ENCODE peak calls at places on chromosomes 7 and 10, in nine cellular contexts. M is sigmoid colon, Y is uterus, H is stomach, W is hepatocyte, B is PC-3, O is tibial artery, S is IMR-90, U is aorta. Q is an unnamed sample. For H3K4me1 and H3K9me3, the result is how much of the 10 kb centered on the place peaks cover.

GRCh38 chr7:802500-803242 is 29.6 kb upstream of the SUN1 start:
- DNase-seq in U (no peak), W (no peak), S (no peak), H (no peak), B (no peak), O (peak), Y (no peak), M (no peak), Q (no peak)

GRCh38 chr7:25171516-25171915 is 46.5 kb upstream of the CYCS start:
- DNase-seq in Y (no peak), H (no peak), B (no peak), U (no peak), W (no peak), O (no peak), M (no peak), S (no peak), Q (no peak)

GRCh38 chr7:129489491-129489890 is 12.8 kb upstream of the SMKR1 start:
- DNase-seq in M (no peak), S (peak), B (peak), U (no peak), Y (no peak), W (no peak), O (no peak), H (no peak), Q (peak)

GRCh38 chr10:77428776-77429395 is 208.7 kb downstream of the KCNMA1 start:
- DNase-seq in W (peak), O (peak), B (peak), Y (peak), M (peak), U (peak), H (peak), S (peak), Q (peak)

GRCh38 chr7:45578022-45578421 is 3.9 kb downstream of the ADCY1 start:
- DNase-seq in H (no peak), U (no peak), S (no peak), Y (no peak), M (peak), O (peak), B (no peak), W (no peak), Q (no peak)

GRCh38 chr7:95607477-95608010 is 11.2 kb upstream of the PDK4 start:
- DNase-seq in Y (peak), B (no peak), U (no peak), H (no peak), O (no peak), M (peak), W (no peak), S (no peak), Q (no peak)

GRCh38 chr7:137390076-137390475 is 46.5 kb upstream of the PTN start:
- DNase-seq in O (no peak), B (no peak), W (peak), U (no peak), Y (no peak), S (no peak), M (no peak), H (no peak), Q (no peak)

GRCh38 chr10:65394898-65395297 is 1530.9 kb upstream of the LRRTM3 start:
- DNase-seq in B (peak), W (no peak), M (no peak), U (no peak), O (no peak), S (no peak), Y (no peak), H (no peak), Q (peak)

GRCh38 chr10:91636892-91637291 is 4.0 kb upstream of the PPP1R3C start:
- DNase-seq in S (no peak), W (no peak), H (no peak), B (no peak), U (no peak), M (no peak), Y (no peak), O (no peak), Q (no peak)

GRCh38 chr7:44797329-44798258 is 1.1 kb downstream of the PPIA start:
- DNase-seq in O (peak), B (peak), W (peak), Y (peak), M (peak), H (peak), S (peak), U (peak), Q (peak)

GRCh38 chr10:64648915-64649314 is 1127.7 kb downstream of the REEP3 start:
- DNase-seq in S (no peak), U (no peak), H (no peak), M (no peak), W (peak), O (no peak), Y (no peak), B (peak), Q (no peak)

GRCh38 chr10:32940321-32941264 is 17.4 kb downstream of the ITGB1 start:
- DNase-seq in M (no peak), H (no peak), Y (no peak), B (no peak), U (no peak), W (no peak), S (no peak), O (no peak), Q (no peak)

GRCh38 chr10:5564537-5565204 is 39.9 kb downstream of the CALML3 start:
- DNase-seq in H (peak), O (no peak), Y (peak), B (no peak), W (no peak), M (no peak), S (no peak), U (peak), Q (no peak)

GRCh38 chr10:128721851-128722250 is 595.6 kb upstream of the MKI67 start:
- DNase-seq in S (no peak), M (no peak), O (no peak), H (no peak), U (no peak), W (no peak), B (no peak), Y (no peak), Q (no peak)

GRCh38 chr10:101572785-101573184 is 15.3 kb downstream of the POLL start:
- DNase-seq in S (no peak), U (no peak), M (no peak), H (no peak), W (no peak), O (no peak), B (no peak), Y (no peak), Q (no peak)

GRCh38 chr7:118080947-118081346 is 103.0 kb upstream of the LSM8 start:
- DNase-seq in Y (peak), M (no peak), H (no peak), S (peak), W (peak), O (no peak), B (peak), U (no peak), Q (peak)

GRCh38 chr7:141686074-141686473 is 15.9 kb downstream of the DENND11 start:
- DNase-seq in O (no peak), B (no peak), S (no peak), H (no peak), M (no peak), W (no peak), Y (no peak), U (no peak), Q (no peak)

GRCh38 chr7:102453319-102453718 is 11.3 kb downstream of the ALKBH4 start:
- DNase-seq in U (no peak), B (no peak), Y (no peak), O (no peak), S (no peak), H (no peak), W (no peak), M (no peak), Q (no peak)

GRCh38 chr10:117170244-117170643 is 27.0 kb upstream of the KCNK18 start:
- DNase-seq in S (no peak), U (no peak), H (no peak), O (no peak), B (no peak), W (no peak), Y (no peak), M (no peak), Q (no peak)

GRCh38 chr7:115145512-115145911 is 223.6 kb downstream of the MDFIC start:
- DNase-seq in Y (no peak), U (no peak), O (no peak), S (peak), B (peak), W (no peak), M (no peak), H (no peak), Q (peak)

DNA sequence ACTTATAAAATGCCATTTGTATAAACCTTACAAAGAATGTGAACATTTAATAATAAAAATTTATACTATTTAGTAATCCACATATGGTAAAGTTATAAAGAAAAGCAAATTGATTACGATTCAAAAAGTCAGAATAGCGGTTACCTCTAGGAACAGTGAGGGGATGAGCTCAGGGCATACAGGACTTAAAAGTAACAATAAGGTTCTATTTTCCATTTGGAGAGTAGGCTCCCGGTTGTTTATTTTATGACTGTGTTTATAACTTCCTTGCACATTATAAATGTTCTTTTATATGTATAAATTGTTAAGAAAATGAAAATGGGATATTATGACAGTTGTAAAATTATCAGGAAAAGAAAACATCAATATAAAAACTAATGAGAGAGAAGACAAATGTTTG is 135.7 kb downstream of the AVL9 start:
- DNase-seq in B (no peak), Y (no peak), O (no peak), H (no peak), U (no peak), W (no peak), M (no peak), S (no peak), Q (no peak)
- H3K4me1 ChIP-seq in B (under half), Y (under half), O (under half), H (under half), U (under half), W (under half), M (under half), S (under half), Q (under half)

DNA sequence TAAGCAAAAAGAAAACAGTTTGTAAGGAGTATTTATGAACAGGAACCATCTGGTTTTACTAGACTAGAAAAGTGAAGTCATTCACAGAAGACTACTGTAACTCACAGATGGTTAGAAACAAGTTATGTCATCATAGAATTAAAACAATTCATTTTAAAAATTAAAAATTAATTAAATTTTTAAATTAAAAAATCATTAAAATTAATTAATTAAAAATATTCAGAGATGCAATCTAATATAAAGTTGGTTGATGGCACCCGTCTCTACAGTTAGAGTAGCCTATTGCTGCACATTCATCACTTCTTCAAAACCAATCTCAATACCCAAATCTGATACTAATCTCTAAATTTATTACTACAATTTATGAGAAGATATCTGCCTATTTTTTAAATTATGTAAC is 454.8 kb upstream of the NUPR2 start:
- DNase-seq in Y (no peak), S (no peak), W (no peak), B (no peak), U (no peak), H (no peak), O (no peak), M (no peak), Q (no peak)
- H3K9me3 ChIP-seq in Y (under half), S (under half), W (under half), B (under half), U (under half), H (half or more), O (under half), M (under half), Q (under half)

DNA sequence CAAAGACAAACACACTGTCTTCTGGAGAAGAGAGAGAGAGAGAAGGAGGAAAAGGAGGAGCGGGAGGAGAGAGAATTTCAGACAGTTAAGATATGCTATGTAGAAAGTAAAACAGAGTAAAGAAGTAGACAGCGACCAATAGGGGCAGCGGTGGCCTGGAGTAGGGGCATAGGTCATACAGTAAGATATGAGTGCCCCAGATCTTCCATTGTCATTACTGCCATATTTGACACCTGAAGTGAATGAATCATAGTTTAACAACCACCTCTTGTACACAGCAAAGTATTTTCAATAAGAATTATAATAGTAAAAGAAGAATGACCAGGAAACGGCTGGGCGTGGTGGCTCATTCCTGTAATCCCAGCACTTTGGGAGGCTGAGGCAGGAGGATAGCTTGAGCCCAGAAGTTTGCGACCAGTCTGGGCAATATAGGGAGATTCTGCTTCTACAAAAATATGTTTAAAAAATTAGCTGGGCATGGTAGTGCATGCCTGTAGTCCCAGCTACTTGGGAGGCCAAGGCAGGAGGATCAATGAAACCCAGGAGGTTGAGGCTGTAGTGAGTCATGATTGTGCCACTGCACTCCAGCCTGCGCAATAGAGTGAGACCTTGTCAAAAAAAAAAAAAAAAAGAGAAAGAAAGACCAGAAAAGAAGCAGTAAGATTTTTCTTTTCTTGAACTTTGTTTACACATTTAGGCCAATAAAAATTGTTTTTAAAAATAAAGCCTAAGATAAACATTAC is 77.0 kb upstream of the GPR158 start:
- DNase-seq in M (no peak), B (no peak), W (no peak), U (no peak), S (no peak), O (no peak), Y (no peak), H (no peak), Q (no peak)
- H3K4me1 ChIP-seq in M (under half), B (under half), W (under half), U (under half), S (under half), O (under half), Y (under half), H (under half), Q (under half)

DNA sequence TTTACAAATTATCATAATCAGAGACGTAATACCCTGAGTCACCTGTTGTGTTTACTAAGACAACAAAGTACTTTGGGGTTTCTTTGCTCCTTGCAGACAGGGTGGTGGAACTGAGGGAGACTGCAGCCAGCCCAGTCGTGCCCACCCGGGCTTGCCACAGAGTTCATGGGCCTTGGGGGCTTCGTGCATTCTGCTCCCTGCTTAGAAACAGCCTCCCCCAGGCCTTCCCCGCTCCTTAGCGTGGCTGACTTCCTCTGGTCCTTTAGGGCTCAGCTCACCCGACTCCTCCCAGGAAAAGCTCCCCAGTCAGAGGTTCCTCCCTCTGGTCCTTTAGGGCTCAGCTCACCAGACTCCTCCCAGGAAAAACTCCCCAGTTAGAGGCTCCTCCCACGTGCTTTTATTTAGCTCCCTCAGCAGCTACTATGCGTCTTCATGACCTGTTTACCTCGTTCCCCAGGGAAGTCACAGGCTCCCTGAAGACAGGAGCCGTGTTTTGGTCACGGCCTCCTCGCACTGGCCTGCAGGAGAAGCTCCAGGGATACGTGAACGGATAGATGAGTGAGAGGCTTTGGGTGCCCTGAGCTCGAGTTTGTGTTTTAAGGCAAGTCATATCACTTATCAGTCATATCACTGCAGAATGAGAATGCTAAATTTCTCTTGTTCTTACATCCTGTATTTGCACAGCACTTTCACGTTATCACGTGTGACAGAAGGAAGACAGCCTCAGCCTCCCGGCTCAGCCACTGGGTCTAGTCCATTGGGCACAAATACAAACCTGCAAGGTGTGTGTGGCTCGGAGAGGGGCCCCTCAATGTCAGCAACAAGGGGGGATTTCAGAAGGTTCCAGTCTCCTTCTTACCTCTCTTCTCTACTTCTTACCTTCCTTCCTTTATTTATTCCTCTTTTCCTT is 52.7 kb upstream of the VIPR2 start:
- DNase-seq in M (no peak), O (no peak), W (peak), U (no peak), B (no peak), H (no peak), Y (peak), S (no peak), Q (no peak)
- H3K9me3 ChIP-seq in M (under half), O (under half), W (under half), U (under half), B (under half), H (under half), Y (under half), S (under half), Q (under half)

GRCh38 chr10:124725171-124725631 is 19.0 kb downstream of the FAM53B start:
- DNase-seq in O (peak), Y (no peak), W (no peak), S (no peak), H (no peak), M (peak), B (no peak), U (no peak), Q (no peak)

GRCh38 chr10:124723826-124724225 is 20.4 kb downstream of the FAM53B start:
- DNase-seq in H (no peak), S (no peak), U (no peak), M (peak), O (no peak), W (no peak), Y (no peak), B (no peak), Q (no peak)

GRCh38 chr10:124722812-124723783 is 21.1 kb downstream of the FAM53B start:
- DNase-seq in Y (peak), B (no peak), U (peak), M (peak), H (no peak), O (peak), S (no peak), W (no peak), Q (no peak)

GRCh38 chr10:124725791-124726190 is 18.4 kb downstream of the FAM53B start:
- DNase-seq in Y (no peak), B (no peak), W (no peak), U (no peak), O (peak), S (no peak), M (peak), H (no peak), Q (no peak)

GRCh38 chr10:124724279-124725027 is 19.7 kb downstream of the FAM53B start:
- DNase-seq in Y (no peak), U (no peak), B (no peak), W (no peak), S (no peak), M (peak), H (peak), O (peak), Q (no peak)
- H3K4me1 ChIP-seq in Y (under half), U (under half), B (under half), W (under half), S (under half), M (under half), H (half or more), O (under half), Q (under half)

DNA sequence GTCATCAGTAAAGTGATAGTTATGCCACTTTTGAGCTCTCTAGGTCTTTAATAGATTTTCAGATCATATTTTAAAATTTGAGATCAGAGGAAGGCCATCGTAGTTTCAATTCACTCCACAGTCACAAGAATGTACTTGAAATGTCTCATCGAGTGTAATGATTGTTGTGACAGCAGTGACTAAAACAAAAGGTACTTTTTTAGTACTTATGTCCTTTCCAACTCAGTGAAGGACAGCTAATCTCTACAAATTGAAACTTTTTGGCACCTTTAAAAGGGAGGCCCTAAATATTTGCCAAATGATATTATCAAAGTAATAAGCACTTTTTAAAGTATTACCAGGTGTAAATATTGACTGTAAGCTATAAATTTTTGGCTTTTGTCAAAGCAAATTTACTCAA is 702.9 kb upstream of the GRM3 start:
- DNase-seq in H (no peak), S (no peak), O (no peak), U (no peak), B (no peak), W (no peak), Y (no peak), M (no peak), Q (no peak)
- H3K9me3 ChIP-seq in H (under half), S (under half), O (under half), U (under half), B (under half), W (under half), Y (under half), M (under half), Q (under half)